ENCODE peak calls at places on chromosomes 3 and 15, in ten cellular contexts. L is NCI-H774; B is PC-3; C is left colon; R is activated CD4-positive, alpha-beta T cell treated with anti-CD3 and anti-CD28 coated beads, Interleukin-2, amount 50 U/mL, for 1 hour; T is SK-MEL-5; A is NCI-H1092; K is A549; J is activated gamma-delta T cell treated with Interleukin-2 at 50 U/mL for 16 hours; S is kidney glomerular epithelial cell. X is an unnamed sample.
A peak's percentile ranks its signal among the peaks of the same experiment; 100 is the strongest.

GRCh38 chr3:58246148-58247051 is 8.8 kb downstream of the ABHD6 start:
- DNase-seq in L (no peak), B (no peak), C (no peak), R (no peak), T (no peak), A (no peak), K (no peak), J (no peak), S (no peak), X (no peak)

GRCh38 chr15:72790302-72790955 is 6.9 kb upstream of the ADPGK start:
- DNase-seq in L (no peak), B (no peak), C (no peak), R (no peak), T (no peak), A (no peak), K (no peak), J (no peak), S (no peak), X (no peak)

GRCh38 chr3:27756877-27757276 is 34.8 kb upstream of the EOMES start:
- DNase-seq in L (no peak), B (peak; percentile 33), C (no peak), R (no peak), T (no peak), A (no peak), K (no peak), J (no peak), S (no peak), X (no peak)

GRCh38 chr3:55074861-55075260 is 147.0 kb upstream of the LRTM1 start:
- DNase-seq in L (no peak), B (no peak), C (no peak), R (no peak), T (no peak), A (no peak), K (no peak), J (no peak), S (no peak), X (no peak)

GRCh38 chr3:114092151-114093000 is 35.8 kb downstream of the QTRT2 start:
- DNase-seq in L (no peak), B (no peak), C (no peak), R (no peak), T (no peak), A (no peak), K (no peak), J (no peak), S (no peak), X (no peak)

GRCh38 chr15:42059661-42060476 is 34.5 kb downstream of the PLA2G4D start:
- DNase-seq in L (peak; percentile 36), B (peak; percentile 72), C (no peak), R (peak; percentile 72), T (peak; percentile 62), A (peak; percentile 11), K (peak; percentile 48), J (peak; percentile 70), S (peak; percentile 58), X (no peak)

GRCh38 chr3:39707314-39707909 is 102.0 kb upstream of the MYRIP start:
- DNase-seq in L (no peak), B (peak; percentile 49), C (no peak), R (no peak), T (peak; percentile 56), A (no peak), K (peak; percentile 39), J (no peak), S (no peak), X (peak; percentile 20)

GRCh38 chr15:39427705-39428104 is 153.2 kb upstream of the THBS1 start:
- DNase-seq in L (no peak), B (no peak), C (no peak), R (no peak), T (no peak), A (no peak), K (no peak), J (no peak), S (no peak), X (no peak)

GRCh38 chr3:81716870-81717509 is 44.5 kb downstream of the GBE1 start:
- DNase-seq in L (peak; percentile 27), B (peak; percentile 45), C (no peak), R (no peak), T (no peak), A (no peak), K (peak; percentile 73), J (no peak), S (peak; percentile 91), X (peak; percentile 49)

X was measured in AG09309.